ENCODE peak calls at places on chromosomes 6 and 20, in seven cellular contexts. U is sigmoid colon, F is ovary, I is HepG2, V is tibial nerve, C is A549, B is transverse colon. M is an unnamed sample.

GRCh38 chr6:127288705-127289104 is 22.0 kb downstream of the RNF146 start:
- DNase-seq in U (no peak), F (no peak), I (no peak), V (no peak), C (no peak), B (no peak), M (no peak)

GRCh38 chr20:20711413-20711812 is 1.0 kb downstream of the RALGAPA2 start:
- DNase-seq in U (no peak), F (no peak), I (no peak), V (no peak), C (no peak), B (peak), M (no peak)

GRCh38 chr20:26163890-26164289 is 467.2 kb upstream of the ZNF337 start:
- DNase-seq in U (no peak), F (no peak), I (no peak), V (no peak), C (peak), B (no peak), M (no peak)

GRCh38 chr6:116764557-116764960 is 960 bp downstream of the FAM162B start:
- DNase-seq in U (no peak), F (peak), I (no peak), V (no peak), C (no peak), B (no peak), M (no peak)

GRCh38 chr6:148760143-148760505 is 13.3 kb downstream of the UST start:
- DNase-seq in U (no peak), F (no peak), I (no peak), V (no peak), C (no peak), B (no peak), M (no peak)

GRCh38 chr20:57650266-57650665 is 30.0 kb upstream of the ZBP1 start:
- DNase-seq in U (no peak), F (no peak), I (no peak), V (no peak), C (no peak), B (no peak), M (no peak)

GRCh38 chr6:7978736-7979135 is 68.1 kb upstream of the TXNDC5 start:
- DNase-seq in U (no peak), F (no peak), I (no peak), V (no peak), C (no peak), B (no peak), M (no peak)

GRCh38 chr6:154156135-154156948 is 117.3 kb downstream of the OPRM1 start:
- DNase-seq in U (no peak), F (peak), I (peak), V (peak), C (peak), B (peak), M (peak)

GRCh38 chr20:62366370-62367135 is 559 bp downstream of the LAMA5 start:
- DNase-seq in U (peak), F (peak), I (peak), V (no peak), C (peak), B (no peak), M (no peak)

GRCh38 chr6:108755257-108756240 is 92.7 kb upstream of the ARMC2 start:
- DNase-seq in U (no peak), F (peak), I (no peak), V (no peak), C (no peak), B (no peak), M (no peak)

GRCh38 chr20:35117148-35117547 is 24.5 kb upstream of the TRPC4AP start:
- DNase-seq in U (no peak), F (no peak), I (no peak), V (no peak), C (no peak), B (no peak), M (no peak)

GRCh38 chr6:146040360-146040759 is 11.5 kb downstream of the GRM1 start:
- DNase-seq in U (no peak), F (no peak), I (no peak), V (no peak), C (no peak), B (no peak), M (no peak)

GRCh38 chr6:108781419-108782110 is 66.7 kb upstream of the ARMC2 start:
- DNase-seq in U (no peak), F (peak), I (no peak), V (no peak), C (no peak), B (no peak), M (no peak)

GRCh38 chr6:30894935-30895334 is 10.6 kb downstream of the DDR1 start:
- DNase-seq in U (no peak), F (no peak), I (no peak), V (no peak), C (no peak), B (no peak), M (no peak)

GRCh38 chr6:167443098-167443680 is 118.3 kb downstream of the TTLL2 start:
- DNase-seq in U (no peak), F (no peak), I (no peak), V (no peak), C (no peak), B (no peak), M (no peak)

GRCh38 chr6:129500958-129501381 is 209.0 kb downstream of the ARHGAP18 start:
- DNase-seq in U (no peak), F (no peak), I (peak), V (no peak), C (peak), B (no peak), M (no peak)

GRCh38 chr20:20547221-20547875 is 165.1 kb downstream of the RALGAPA2 start:
- DNase-seq in U (no peak), F (no peak), I (peak), V (no peak), C (no peak), B (no peak), M (no peak)

GRCh38 chr6:131894735-131895424 is 56.3 kb downstream of the CCN2 start:
- DNase-seq in U (no peak), F (no peak), I (peak), V (no peak), C (no peak), B (peak), M (no peak)

GRCh38 chr20:31560094-31560899 is 44.8 kb upstream of the ID1 start:
- DNase-seq in U (peak), F (peak), I (peak), V (peak), C (peak), B (peak), M (peak)
- TF ChIP-seq EP300 in U (no peak), F (no peak), I (no peak), V (no peak), C (no peak), B (no peak), M (no peak)

DNA sequence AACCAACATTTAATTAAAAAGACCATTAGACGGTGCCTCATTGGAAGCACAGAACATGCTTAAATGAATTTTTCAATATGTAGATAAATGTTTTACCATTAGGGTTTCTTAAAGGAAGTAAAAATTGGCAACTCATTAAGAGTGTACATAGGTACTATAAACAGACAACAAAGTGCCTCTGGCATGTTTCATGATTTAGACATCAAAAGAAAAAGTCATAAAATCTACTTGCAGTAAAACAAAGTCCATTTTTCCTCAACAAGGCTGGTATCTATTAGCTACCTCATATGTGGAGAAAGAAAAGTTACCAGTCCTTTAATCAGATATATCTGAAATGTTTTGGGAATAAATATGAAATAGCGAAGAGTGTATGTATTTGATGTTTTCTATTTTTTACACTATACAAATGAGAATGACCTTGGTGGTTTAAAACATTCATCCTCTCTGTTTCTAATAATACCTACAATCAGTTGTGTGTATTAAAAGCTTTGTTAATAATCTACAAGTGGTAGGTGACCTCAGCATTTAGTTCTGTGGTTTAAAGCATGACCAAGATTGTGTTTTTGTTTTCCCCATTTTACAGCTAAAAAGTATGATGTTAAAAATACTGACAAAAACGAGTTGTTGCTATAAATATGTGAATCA is 87.5 kb downstream of the HDGFL1 start:
- DNase-seq in U (no peak), F (no peak), I (no peak), V (no peak), C (no peak), B (no peak), M (no peak)
- TF ChIP-seq EP300 in U (no peak), F (no peak), I (no peak), V (no peak), C (no peak), B (no peak), M (no peak)

GRCh38 chr20:44745560-44746366 is at the start of gene KCNK15:
- DNase-seq in U (peak), F (peak), I (no peak), V (no peak), C (no peak), B (peak), M (peak)

GRCh38 chr20:44748005-44748370 is 2.3 kb downstream of the KCNK15 start:
- DNase-seq in U (no peak), F (no peak), I (peak), V (peak), C (no peak), B (no peak), M (no peak)

GRCh38 chr20:44745122-44745521 is 543 bp upstream of the KCNK15 start:
- DNase-seq in U (no peak), F (no peak), I (no peak), V (no peak), C (no peak), B (no peak), M (no peak)

GRCh38 chr20:44746367-44747165 is 901 bp downstream of the KCNK15 start:
- DNase-seq in U (no peak), F (no peak), I (no peak), V (no peak), C (no peak), B (no peak), M (peak)

GRCh38 chr20:44747166-44748004 is 1.7 kb downstream of the KCNK15 start:
- DNase-seq in U (peak), F (peak), I (peak), V (peak), C (peak), B (peak), M (peak)
- TF ChIP-seq EP300 in U (no peak), F (no peak), I (no peak), V (no peak), C (no peak), B (no peak), M (no peak)

GRCh38 chr6:89350281-89351037 is 2.1 kb downstream of the UBE2J1 start:
- DNase-seq in U (no peak), F (no peak), I (no peak), V (no peak), C (no peak), B (no peak), M (no peak)
- TF ChIP-seq EP300 in U (no peak), F (no peak), I (no peak), V (peak), C (no peak), B (no peak), M (no peak)

DNA sequence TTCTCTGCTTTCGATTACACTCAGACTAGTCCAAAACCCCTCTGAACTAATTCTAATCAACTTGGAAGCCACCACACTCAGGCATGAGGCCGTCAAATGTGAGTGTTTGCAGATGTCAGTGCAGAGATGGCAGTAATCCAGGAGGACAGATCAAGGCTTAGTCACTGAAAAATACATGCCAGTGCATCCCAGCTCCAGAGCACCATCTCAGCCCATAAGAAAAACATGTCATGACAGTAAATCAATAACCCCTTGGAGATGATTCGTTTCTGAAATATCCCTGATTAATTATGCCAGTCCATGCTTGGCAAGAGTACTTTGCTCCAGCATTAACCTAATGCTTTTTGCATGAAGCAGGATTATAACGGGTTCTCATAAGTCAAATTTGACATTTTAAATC is 179.5 kb downstream of the ADAT2 start:
- DNase-seq in U (no peak), F (peak), I (peak), V (peak), C (no peak), B (no peak), M (no peak)
- TF ChIP-seq EP300 in U (no peak), F (no peak), I (no peak), V (no peak), C (no peak), B (no peak), M (no peak)

GRCh38 chr6:142874676-142875075 is 70.3 kb downstream of the HIVEP2 start:
- DNase-seq in U (no peak), F (no peak), I (peak), V (no peak), C (no peak), B (no peak), M (no peak)

GRCh38 chr6:142870787-142871371 is 74.1 kb downstream of the HIVEP2 start:
- DNase-seq in U (no peak), F (no peak), I (no peak), V (no peak), C (no peak), B (no peak), M (no peak)

GRCh38 chr6:142872376-142872775 is 72.6 kb downstream of the HIVEP2 start:
- DNase-seq in U (no peak), F (no peak), I (no peak), V (no peak), C (no peak), B (peak), M (no peak)

GRCh38 chr6:142868917-142869316 is 76.1 kb downstream of the HIVEP2 start:
- DNase-seq in U (no peak), F (no peak), I (peak), V (no peak), C (no peak), B (no peak), M (no peak)

GRCh38 chr6:142871910-142872331 is 73.1 kb downstream of the HIVEP2 start:
- DNase-seq in U (no peak), F (no peak), I (peak), V (peak), C (no peak), B (peak), M (no peak)
- TF ChIP-seq EP300 in U (no peak), F (no peak), I (peak), V (peak), C (no peak), B (no peak), M (no peak)

DNA sequence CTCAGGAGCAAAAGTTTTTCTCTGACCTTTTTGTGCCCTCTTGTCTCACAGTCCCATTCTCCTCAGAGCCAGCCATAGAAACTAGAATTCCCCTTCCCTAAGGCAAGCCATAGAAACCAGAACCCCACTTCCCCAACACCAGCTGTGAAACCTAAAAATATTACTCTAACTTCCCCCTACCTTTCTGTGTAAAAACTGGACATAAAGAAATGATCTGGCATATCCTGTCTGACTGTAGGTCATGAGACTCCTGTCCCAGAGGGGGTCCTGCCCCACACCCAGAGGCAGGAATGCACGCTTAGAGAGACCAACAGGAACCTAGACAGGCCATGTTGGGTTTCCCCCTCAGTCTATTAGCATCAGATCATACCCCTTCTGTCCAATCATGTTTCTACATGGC is 140.6 kb upstream of the SLC22A16 start:
- DNase-seq in U (no peak), F (no peak), I (no peak), V (no peak), C (no peak), B (no peak), M (no peak)
- TF ChIP-seq EP300 in U (no peak), F (no peak), I (no peak), V (no peak), C (no peak), B (no peak), M (no peak)

DNA sequence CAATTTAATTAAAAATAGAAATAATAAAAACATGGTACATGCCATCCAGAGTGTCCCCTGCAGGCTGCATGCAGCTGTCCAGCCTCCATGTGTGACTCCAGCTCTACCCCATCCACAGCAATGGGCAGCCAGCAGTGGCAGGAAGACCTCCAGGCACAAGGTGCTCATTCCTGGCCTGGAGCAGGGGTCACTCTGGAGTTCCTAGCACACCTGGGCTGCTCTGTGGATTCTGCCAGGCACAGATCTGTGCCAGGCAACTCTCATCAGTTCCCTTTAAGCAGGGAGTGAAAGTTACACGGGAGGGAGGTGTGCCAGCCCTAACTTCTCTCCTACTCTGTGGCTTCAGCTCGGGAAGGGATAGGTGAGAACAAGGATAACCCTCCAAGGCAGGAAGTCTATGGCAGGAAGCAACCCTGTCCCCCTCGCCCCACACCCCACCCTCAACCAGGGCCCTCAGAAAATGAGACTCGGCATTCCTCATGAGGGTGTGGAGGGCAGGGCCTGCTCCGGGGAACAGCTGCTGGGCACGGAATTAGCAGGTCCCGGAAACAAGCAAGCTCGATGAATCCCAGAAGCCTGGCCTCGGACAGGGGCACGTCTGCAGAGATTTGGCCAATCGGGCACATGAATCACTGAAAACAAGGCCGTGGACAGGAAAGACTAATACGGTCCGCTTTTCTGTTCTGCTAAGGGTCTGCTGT is 10.0 kb downstream of the JPH2 start:
- DNase-seq in U (peak), F (no peak), I (no peak), V (no peak), C (no peak), B (peak), M (peak)
- TF ChIP-seq EP300 in U (no peak), F (no peak), I (no peak), V (no peak), C (no peak), B (no peak), M (no peak)

GRCh38 chr6:152952866-152953509 is 29.9 kb downstream of the FBXO5 start:
- DNase-seq in U (no peak), F (no peak), I (peak), V (no peak), C (peak), B (no peak), M (no peak)

GRCh38 chr6:152950240-152950639 is 32.6 kb downstream of the FBXO5 start:
- DNase-seq in U (no peak), F (no peak), I (no peak), V (no peak), C (no peak), B (no peak), M (no peak)

GRCh38 chr6:152948150-152948768 is 34.6 kb downstream of the FBXO5 start:
- DNase-seq in U (no peak), F (no peak), I (peak), V (no peak), C (peak), B (no peak), M (no peak)

GRCh38 chr6:152954443-152954842 is 28.4 kb downstream of the FBXO5 start:
- DNase-seq in U (no peak), F (no peak), I (no peak), V (no peak), C (peak), B (no peak), M (no peak)

DNA sequence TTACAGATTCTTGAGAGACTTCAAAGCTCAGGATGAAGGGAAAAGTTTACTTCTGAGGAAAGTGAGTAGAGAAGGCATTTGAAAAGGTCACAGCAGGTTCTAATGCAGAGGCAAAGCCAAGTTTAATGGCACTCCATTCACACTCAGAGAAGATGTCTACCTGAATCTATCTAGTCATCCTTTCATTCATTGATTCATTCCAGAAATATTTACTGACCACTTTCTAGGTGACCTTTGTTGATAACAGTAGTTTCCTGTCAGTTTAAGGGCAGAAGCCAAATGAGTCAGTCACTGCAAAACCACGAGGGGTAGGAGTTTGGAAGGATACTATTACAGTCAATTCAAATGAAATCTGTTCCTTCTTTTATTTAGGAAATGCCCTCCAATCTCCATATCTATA is 30.8 kb downstream of the FBXO5 start:
- DNase-seq in U (no peak), F (no peak), I (peak), V (no peak), C (no peak), B (no peak), M (no peak)
- TF ChIP-seq EP300 in U (no peak), F (no peak), I (no peak), V (no peak), C (no peak), B (no peak), M (no peak)